ENCODE peak calls at places on chromosomes 5 and 9, in five cellular contexts. L is GM12878, U is upper lobe of left lung, K is HepG2, E is K562. M is an unnamed sample. For H3K36me3, the result is how much of the 10 kb centered on the place peaks cover.

GRCh38 chr9:95032580-95033298 is 284.8 kb downstream of the FANCC start:
- ATAC-seq in E (peak), K (no peak), L (no peak), U (peak), M (peak)

GRCh38 chr5:35811108-35811741 is 45.5 kb upstream of the IL7R start:
- ATAC-seq in K (no peak), U (no peak), E (no peak), L (peak), M (no peak)

GRCh38 chr5:170266570-170267379 is 30.8 kb downstream of the LCP2 start:
- ATAC-seq in K (no peak), L (no peak), U (no peak), E (no peak), M (no peak)

GRCh38 chr9:89536618-89537017 is 38.7 kb upstream of the SEMA4D start:
- ATAC-seq in K (no peak), E (no peak), U (no peak), L (peak), M (no peak)

GRCh38 chr5:135304352-135305221 is 94.4 kb downstream of the MACROH2A1 start:
- ATAC-seq in K (peak), E (peak), L (no peak), U (no peak), M (no peak)

GRCh38 chr9:115341401-115341800 is 223.4 kb upstream of the TNC start:
- ATAC-seq in E (no peak), U (no peak), L (no peak), K (no peak), M (peak)

GRCh38 chr5:1494780-1495524 is 28.8 kb downstream of the LPCAT1 start:
- ATAC-seq in L (peak), E (no peak), K (no peak), U (peak), M (no peak)

GRCh38 chr9:3740690-3741419 is 215.1 kb upstream of the RFX3 start:
- ATAC-seq in K (no peak), U (no peak), L (no peak), E (no peak), M (no peak)

GRCh38 chr5:167934561-167934971 is 356.9 kb upstream of the WWC1 start:
- ATAC-seq in L (no peak), E (no peak), U (no peak), K (no peak), M (no peak)

GRCh38 chr9:95504053-95504963 is 12.5 kb downstream of the PTCH1 start:
- ATAC-seq in K (peak), E (peak), L (no peak), U (peak), M (no peak)

GRCh38 chr5:136035837-136036236 is 7.0 kb downstream of the TGFBI start:
- ATAC-seq in E (no peak), K (no peak), U (no peak), L (no peak), M (no peak)

GRCh38 chr9:3054017-3054586 is 210.2 kb upstream of the PUM3 start:
- ATAC-seq in L (no peak), U (no peak), E (no peak), K (peak), M (no peak)

GRCh38 chr5:2669259-2669658 is 82.2 kb downstream of the IRX2 start:
- ATAC-seq in U (no peak), L (no peak), K (no peak), E (no peak), M (no peak)

GRCh38 chr5:138953370-138954256 is 78.5 kb upstream of the LRRTM2 start:
- ATAC-seq in U (peak), L (peak), K (peak), E (peak), M (peak)

GRCh38 chr9:89982016-89982415 is 377.2 kb downstream of the GADD45G start:
- ATAC-seq in U (peak), L (no peak), K (no peak), E (no peak), M (no peak)

GRCh38 chr5:176441921-176442323 is 6.3 kb upstream of the FAF2 start:
- ATAC-seq in U (no peak), K (peak), E (peak), L (no peak), M (no peak)

GRCh38 chr9:112125961-112126388 is 49.1 kb downstream of the SUSD1 start:
- ATAC-seq in E (no peak), L (no peak), K (peak), U (no peak), M (no peak)

GRCh38 chr5:90590-91547 is 1.1 kb upstream of the PLEKHG4B start:
- ATAC-seq in E (peak), U (peak), K (peak), L (no peak), M (no peak)

GRCh38 chr9:132288371-132288770 is 66.4 kb downstream of the SETX start:
- ATAC-seq in E (no peak), K (no peak), L (no peak), U (no peak), M (no peak)

GRCh38 chr5:52961238-52961637 is 27.9 kb upstream of the ITGA2 start:
- ATAC-seq in K (no peak), E (no peak), U (no peak), L (no peak), M (no peak)

GRCh38 chr5:1668141-1668721 is 131.4 kb downstream of the MRPL36 start:
- ATAC-seq in K (peak), E (peak), U (peak), L (no peak), M (no peak)

GRCh38 chr5:142798099-142798768 is 28.1 kb downstream of the ARHGAP26 start:
- ATAC-seq in L (no peak), K (no peak), E (no peak), U (peak), M (peak)

GRCh38 chr9:133340916-133341315 is 4.9 kb upstream of the SURF6 start:
- ATAC-seq in U (no peak), L (no peak), E (no peak), K (no peak), M (no peak)

GRCh38 chr9:105088088-105088487 is 156.4 kb upstream of the SLC44A1 start:
- ATAC-seq in L (no peak), U (no peak), E (no peak), K (no peak), M (peak)

GRCh38 chr5:158519433-158520025 is 580.2 kb downstream of the EBF1 start:
- ATAC-seq in E (no peak), K (peak), L (no peak), U (no peak), M (peak)

GRCh38 chr5:151130922-151131891 is 26.4 kb downstream of the ANXA6 start:
- ATAC-seq in L (no peak), K (no peak), E (no peak), U (peak), M (no peak)

GRCh38 chr5:68296895-68297294 is 81.3 kb downstream of the PIK3R1 start:
- ATAC-seq in U (no peak), L (no peak), E (no peak), K (no peak), M (no peak)

GRCh38 chr9:76425677-76426453 is 31.6 kb upstream of the RFK start:
- ATAC-seq in E (no peak), U (no peak), L (no peak), K (no peak), M (no peak)

GRCh38 chr5:41048986-41049385 is 22.2 kb downstream of the MROH2B start:
- ATAC-seq in K (no peak), E (no peak), U (no peak), L (no peak), M (no peak)

GRCh38 chr5:14032944-14033343 is 88.5 kb upstream of the DNAH5 start:
- ATAC-seq in L (no peak), K (no peak), U (no peak), E (no peak), M (no peak)

GRCh38 chr9:21988056-21988990 is 5.9 kb downstream of the CDKN2A start:
- ATAC-seq in K (no peak), E (no peak), U (no peak), L (no peak), M (no peak)

GRCh38 chr9:125904155-125904841 is 157.1 kb downstream of the PBX3 start:
- ATAC-seq in L (peak), U (no peak), E (no peak), K (no peak), M (peak)

GRCh38 chr5:1795506-1795905 is 4.1 kb downstream of the MRPL36 start:
- ATAC-seq in L (no peak), K (no peak), E (no peak), U (no peak), M (no peak)

GRCh38 chr9:102867488-102867887 is 127.6 kb upstream of the CYLC2 start:
- ATAC-seq in U (no peak), K (no peak), L (no peak), E (no peak), M (no peak)

GRCh38 chr5:131212471-131213021 is 41.8 kb downstream of the LYRM7 start:
- ATAC-seq in K (no peak), E (no peak), U (no peak), L (peak), M (no peak)

GRCh38 chr9:14908221-14909206 is 1.7 kb downstream of the FREM1 start:
- ATAC-seq in K (peak), L (no peak), U (no peak), E (no peak), M (no peak)

GRCh38 chr5:139402561-139403158 is 1.2 kb downstream of the SPATA24 start:
- ATAC-seq in L (no peak), E (peak), K (peak), U (no peak), M (no peak)

GRCh38 chr5:123206618-123207320 is 117.7 kb downstream of the PRDM6 start:
- ATAC-seq in L (no peak), K (no peak), U (no peak), E (no peak), M (peak)

GRCh38 chr9:114631166-114631565 is 20.1 kb downstream of the TMEM268 start:
- ATAC-seq in L (no peak), K (no peak), U (no peak), E (no peak), M (no peak)

DNA sequence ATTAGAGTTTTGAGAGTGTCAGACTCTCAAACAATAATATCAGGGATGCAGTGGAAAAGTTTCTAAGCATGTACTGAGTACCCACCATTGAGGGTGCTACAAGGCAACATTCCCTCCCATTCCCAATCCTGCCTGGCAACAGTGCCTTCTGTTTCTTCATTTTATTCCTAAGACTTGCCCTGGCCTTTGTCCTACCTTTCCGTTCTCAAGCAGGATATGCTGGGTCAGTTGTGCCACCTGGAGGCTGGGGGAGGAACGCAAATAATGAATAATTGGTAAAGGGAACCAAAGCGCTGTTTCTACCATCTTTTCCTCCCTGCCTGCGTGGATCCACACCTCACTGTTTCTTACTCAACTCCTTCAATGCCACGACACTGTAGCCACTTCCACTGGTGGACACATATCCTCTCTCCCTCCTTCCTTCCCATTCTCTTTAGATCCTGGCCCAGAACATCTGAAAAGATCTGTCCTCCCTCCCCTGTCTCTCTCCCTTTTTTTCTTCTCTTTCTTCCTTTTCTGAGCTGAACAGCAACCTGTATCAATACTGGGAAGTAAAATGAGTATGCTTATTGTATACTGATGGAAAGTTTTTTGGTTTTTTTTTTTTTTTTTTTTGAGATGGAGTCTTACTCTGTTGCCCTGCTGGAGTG is 149.5 kb downstream of the C9orf152 start:
- ATAC-seq in U (no peak), L (peak), E (peak), K (peak), M (peak)
- H3K27ac ChIP-seq in U (no peak), L (no peak), E (no peak), K (no peak), M (no peak)

GRCh38 chr9:97041898-97042297 is 3.0 kb upstream of the CTSV start:
- ATAC-seq in L (no peak), U (no peak), K (no peak), E (no peak), M (no peak)

GRCh38 chr9:97038551-97038908 is 412 bp downstream of the CTSV start:
- ATAC-seq in K (no peak), L (peak), E (no peak), U (peak), M (no peak)

GRCh38 chr9:97038909-97039781 is at the start of gene CTSV:
- ATAC-seq in L (peak), K (peak), U (peak), E (peak), M (peak)
- TF ChIP-seq EP300 in L (no peak), K (no peak), U (no peak), E (no peak), M (no peak)

DNA sequence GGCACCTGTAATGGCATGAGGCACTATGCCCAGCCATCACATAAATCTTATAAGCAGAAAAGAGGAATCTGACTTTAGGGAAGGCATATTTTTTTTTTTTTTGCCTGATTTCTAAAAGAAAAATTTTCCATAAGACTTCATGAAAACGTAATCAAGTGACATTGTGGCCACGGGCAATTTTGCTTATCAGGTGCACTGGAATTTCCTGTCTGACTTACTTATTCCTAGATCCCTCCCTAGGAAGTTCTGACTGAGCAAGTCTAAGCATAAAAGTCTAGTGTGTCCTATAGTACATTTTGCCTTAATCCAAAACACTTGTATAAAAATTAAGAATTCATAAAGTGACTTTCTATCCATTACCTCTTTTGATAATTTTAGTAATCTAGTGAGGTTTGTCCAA is 12.5 kb downstream of the C5orf46 start:
- ATAC-seq in E (no peak), L (no peak), U (no peak), K (no peak), M (no peak)
- H3K36me3 ChIP-seq in E (under half), L (under half), U (under half), K (under half), M (under half)

GRCh38 chr9:36142510-36143161 is 6.1 kb downstream of the GLIPR2 start:
- ATAC-seq in K (peak), L (peak), E (peak), U (peak), M (peak)
- H3K27ac ChIP-seq in K (no peak), L (no peak), E (peak), U (peak), M (peak)

GRCh38 chr5:141615991-141616715 is 2.6 kb downstream of the DIAPH1 start:
- ATAC-seq in U (no peak), L (no peak), K (no peak), E (no peak), M (no peak)

GRCh38 chr5:141617128-141617527 is 1.7 kb downstream of the DIAPH1 start:
- ATAC-seq in K (no peak), L (no peak), E (no peak), U (no peak), M (no peak)

GRCh38 chr5:141618030-141618803 is 583 bp downstream of the DIAPH1 start:
- ATAC-seq in E (peak), K (peak), U (peak), L (peak), M (peak)

GRCh38 chr5:141617682-141618029 is 1.1 kb downstream of the DIAPH1 start:
- ATAC-seq in K (no peak), E (no peak), U (no peak), L (no peak), M (no peak)

DNA sequence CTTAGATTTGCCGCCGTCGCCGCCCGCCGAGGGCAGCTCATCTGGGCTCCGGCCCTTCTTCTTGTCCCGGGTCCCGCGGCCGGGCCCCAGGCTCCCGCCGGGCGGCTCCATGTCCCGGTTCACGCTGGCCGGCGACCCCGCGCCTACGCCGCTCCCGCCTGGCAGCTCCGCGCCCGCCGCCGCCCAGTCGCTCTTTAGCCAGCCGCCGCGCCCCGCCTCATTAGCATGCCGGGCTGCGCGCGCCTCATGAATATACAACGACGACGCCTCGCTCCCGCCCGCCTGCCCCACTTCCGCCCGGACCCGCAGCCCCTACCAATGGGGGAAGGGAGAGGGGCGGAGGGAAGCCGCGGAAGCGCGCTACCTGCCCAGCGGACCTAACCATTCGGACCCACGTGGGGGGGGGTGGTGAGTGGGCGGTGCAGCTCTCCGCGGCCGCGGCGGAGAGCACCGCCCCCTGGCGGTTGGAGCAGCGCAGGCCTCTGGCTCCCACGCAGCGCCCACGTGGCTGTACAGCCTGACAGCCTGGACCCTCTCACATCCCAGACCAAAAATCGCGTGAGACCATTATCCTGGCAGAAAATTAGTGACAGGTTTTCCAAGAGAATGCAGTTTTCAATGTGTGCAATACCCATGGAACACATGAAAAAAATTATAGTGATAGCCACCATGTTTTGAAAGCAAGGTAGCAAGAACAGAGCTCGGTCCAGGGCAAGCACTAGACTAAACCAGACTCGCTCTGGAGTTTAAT is at the start of gene DIAPH1:
- ATAC-seq in E (peak), K (peak), U (peak), L (peak), M (peak)
- TF ChIP-seq EP300 in E (peak), K (peak), U (peak), L (peak), M (no peak)

GRCh38 chr9:70303268-70303667 is 44.5 kb downstream of the SMC5 start:
- ATAC-seq in U (no peak), L (no peak), E (no peak), K (no peak), M (no peak)

GRCh38 chr9:70304810-70305209 is 46.0 kb downstream of the SMC5 start:
- ATAC-seq in U (no peak), K (no peak), E (no peak), L (no peak), M (no peak)
- H3K36me3 ChIP-seq in U (half or more), K (under half), E (under half), L (under half), M (half or more)